ENCODE peak calls at places on chromosomes 4 and X, in five cellular contexts. N is activated CD4-positive, alpha-beta T cell treated with anti-CD3 and anti-CD28 coated beads for 48 hours; Z is astrocyte; R is T-cell; B is activated T-cell treated with anti-CD3 and anti-CD28 coated beads, Interleukin-2, amount 50 U/mL, for 72 hours. U is an unnamed sample.

GRCh38 chr4:76179398-76180318 is 31.5 kb upstream of the NUP54 start:
- DNase-seq in N (peak), Z (peak), R (peak), B (peak), U (peak)

GRCh38 chr4:107546637-107547036 is 173.4 kb downstream of the PAPSS1 start:
- DNase-seq in N (no peak), Z (no peak), R (no peak), B (no peak), U (no peak)

GRCh38 chrX:153179131-153179530 is at the start of gene MAGEA1:
- DNase-seq in N (no peak), Z (no peak), R (no peak), B (no peak), U (no peak)

GRCh38 chr4:8151165-8151650 is 7.4 kb downstream of the ABLIM2 start:
- DNase-seq in N (no peak), Z (no peak), R (no peak), B (no peak), U (no peak)

GRCh38 chr4:25810815-25811690 is 51.7 kb downstream of the SEL1L3 start:
- DNase-seq in N (no peak), Z (peak), R (no peak), B (no peak), U (no peak)

GRCh38 chrX:115393271-115393670 is 103.8 kb downstream of the LUZP4 start:
- DNase-seq in N (no peak), Z (peak), R (no peak), B (no peak), U (no peak)

GRCh38 chr4:51842167-51842553 is 793 bp upstream of the DCUN1D4 start:
- DNase-seq in N (no peak), Z (no peak), R (no peak), B (peak), U (peak)

GRCh38 chrX:139382529-139382928 is 148.0 kb upstream of the F9 start:
- DNase-seq in N (no peak), Z (no peak), R (no peak), B (no peak), U (no peak)

GRCh38 chrX:73765776-73766465 is 202.9 kb downstream of the CHIC1 start:
- DNase-seq in N (no peak), Z (no peak), R (no peak), B (no peak), U (peak)

GRCh38 chr4:182928061-182928460 is 10.9 kb upstream of the DCTD start:
- DNase-seq in N (no peak), Z (no peak), R (no peak), B (peak), U (no peak)

GRCh38 chrX:72498782-72499181 is 73.9 kb downstream of the HDAC8 start:
- DNase-seq in N (no peak), Z (no peak), R (no peak), B (no peak), U (no peak)

GRCh38 chrX:68175569-68175968 is 257.7 kb downstream of the OPHN1 start:
- DNase-seq in N (no peak), Z (peak), R (no peak), B (no peak), U (no peak)

GRCh38 chr4:31237242-31237641 is 517.1 kb downstream of the PCDH7 start:
- DNase-seq in N (no peak), Z (peak), R (no peak), B (no peak), U (no peak)

GRCh38 chr4:115918149-115918548 is 804.7 kb upstream of the NDST4 start:
- DNase-seq in N (no peak), Z (no peak), R (no peak), B (no peak), U (no peak)

U was measured in COR-L47.